ENCODE peak calls at places on chromosomes 13 and 19, in six cellular contexts. One of them, this sample, is unnamed.
A peak's percentile ranks its signal among the peaks of the same experiment; 100 is the strongest.

GRCh38 chr19:4473708-4474503 is 1.8 kb downstream of the HDGFL2 start:
- DNase-seq in uterus: no peak
- DNase-seq in Peyer's patch: no peak
- DNase-seq in endothelial cell of umbilical vein: no peak
- DNase-seq in A549: no peak
- DNase-seq in body of pancreas: no peak
- DNase-seq in this sample: no peak

GRCh38 chr13:106384516-106384915 is 150.9 kb downstream of the EFNB2 start:
- DNase-seq in A549: no peak
- DNase-seq in endothelial cell of umbilical vein: no peak
- DNase-seq in body of pancreas: no peak
- DNase-seq in uterus: no peak
- DNase-seq in Peyer's patch: no peak
- DNase-seq in this sample: no peak

GRCh38 chr19:52542984-52543664 is 15.7 kb downstream of the ZNF808 start:
- DNase-seq in A549: no peak
- DNase-seq in Peyer's patch: no peak
- DNase-seq in uterus: no peak
- DNase-seq in body of pancreas: no peak
- DNase-seq in endothelial cell of umbilical vein: peak; percentile 17
- DNase-seq in this sample: no peak

GRCh38 chr13:94324409-94325147 is 154.9 kb downstream of the DCT start:
- DNase-seq in uterus: no peak
- DNase-seq in Peyer's patch: no peak
- DNase-seq in A549: no peak
- DNase-seq in endothelial cell of umbilical vein: no peak
- DNase-seq in body of pancreas: no peak
- DNase-seq in this sample: no peak

GRCh38 chr13:39684531-39685137 is 29.2 kb downstream of the COG6 start:
- DNase-seq in body of pancreas: no peak
- DNase-seq in A549: peak; percentile 3
- DNase-seq in Peyer's patch: no peak
- DNase-seq in uterus: no peak
- DNase-seq in endothelial cell of umbilical vein: peak; percentile 54
- DNase-seq in this sample: no peak

GRCh38 chr13:86087241-86087640 is 288.0 kb upstream of the SLITRK6 start:
- DNase-seq in endothelial cell of umbilical vein: no peak
- DNase-seq in body of pancreas: no peak
- DNase-seq in Peyer's patch: no peak
- DNase-seq in A549: no peak
- DNase-seq in uterus: no peak
- DNase-seq in this sample: no peak

GRCh38 chr13:58630794-58631193 is 999.2 kb downstream of the PCDH17 start:
- DNase-seq in uterus: no peak
- DNase-seq in endothelial cell of umbilical vein: no peak
- DNase-seq in Peyer's patch: no peak
- DNase-seq in body of pancreas: no peak
- DNase-seq in A549: no peak
- DNase-seq in this sample: no peak

GRCh38 chr13:43127827-43128226 is 104.4 kb downstream of the DNAJC15 start:
- DNase-seq in uterus: no peak
- DNase-seq in A549: no peak
- DNase-seq in body of pancreas: no peak
- DNase-seq in Peyer's patch: no peak
- DNase-seq in endothelial cell of umbilical vein: no peak
- DNase-seq in this sample: no peak

GRCh38 chr19:17070912-17071311 is 4.3 kb downstream of the HAUS8 start:
- DNase-seq in endothelial cell of umbilical vein: no peak
- DNase-seq in uterus: no peak
- DNase-seq in A549: no peak
- DNase-seq in Peyer's patch: no peak
- DNase-seq in body of pancreas: no peak
- DNase-seq in this sample: no peak

GRCh38 chr19:12757544-12758274 is 6.1 kb downstream of the BEST2 start:
- DNase-seq in A549: peak; percentile 50
- DNase-seq in Peyer's patch: peak; percentile 41
- DNase-seq in endothelial cell of umbilical vein: peak; percentile 81
- DNase-seq in body of pancreas: peak; percentile 77
- DNase-seq in uterus: peak; percentile 49
- DNase-seq in this sample: peak; percentile 74

GRCh38 chr13:65149687-65150086 is 2080.4 kb downstream of the PCDH9 start:
- DNase-seq in uterus: no peak
- DNase-seq in endothelial cell of umbilical vein: no peak
- DNase-seq in A549: no peak
- DNase-seq in Peyer's patch: no peak
- DNase-seq in body of pancreas: no peak
- DNase-seq in this sample: no peak

GRCh38 chr13:23696610-23697009 is 126.4 kb downstream of the TNFRSF19 start:
- DNase-seq in endothelial cell of umbilical vein: no peak
- DNase-seq in body of pancreas: no peak
- DNase-seq in Peyer's patch: no peak
- DNase-seq in A549: no peak
- DNase-seq in uterus: no peak
- DNase-seq in this sample: no peak

GRCh38 chr19:17762505-17763229 is 11.4 kb downstream of the FCHO1 start:
- DNase-seq in uterus: no peak
- DNase-seq in Peyer's patch: no peak
- DNase-seq in body of pancreas: no peak
- DNase-seq in A549: peak; percentile 38
- DNase-seq in endothelial cell of umbilical vein: peak; percentile 39
- DNase-seq in this sample: peak; percentile 51

GRCh38 chr19:39416152-39416551 is 3.7 kb downstream of the PLEKHG2 start:
- DNase-seq in endothelial cell of umbilical vein: no peak
- DNase-seq in A549: no peak
- DNase-seq in uterus: peak; percentile 20
- DNase-seq in Peyer's patch: no peak
- DNase-seq in body of pancreas: no peak
- DNase-seq in this sample: no peak

GRCh38 chr19:18118420-18119242 is 21.1 kb downstream of the MAST3 start:
- DNase-seq in Peyer's patch: no peak
- DNase-seq in endothelial cell of umbilical vein: no peak
- DNase-seq in body of pancreas: peak; percentile 59
- DNase-seq in A549: no peak
- DNase-seq in uterus: no peak
- DNase-seq in this sample: no peak

GRCh38 chr13:64709079-64709478 is 2521.1 kb downstream of the PCDH9 start:
- DNase-seq in endothelial cell of umbilical vein: no peak
- DNase-seq in Peyer's patch: no peak
- DNase-seq in A549: no peak
- DNase-seq in uterus: no peak
- DNase-seq in body of pancreas: no peak
- DNase-seq in this sample: no peak

GRCh38 chr19:40600086-40600917 is 867 bp upstream of the LTBP4 start:
- DNase-seq in body of pancreas: no peak
- DNase-seq in Peyer's patch: no peak
- DNase-seq in uterus: peak; percentile 59
- DNase-seq in A549: no peak
- DNase-seq in endothelial cell of umbilical vein: no peak
- DNase-seq in this sample: peak; percentile 47

GRCh38 chr13:97112451-97113152 is 109.5 kb upstream of the MBNL2 start:
- DNase-seq in Peyer's patch: no peak
- DNase-seq in endothelial cell of umbilical vein: no peak
- DNase-seq in body of pancreas: no peak
- DNase-seq in uterus: no peak
- DNase-seq in A549: no peak
- DNase-seq in this sample: no peak

GRCh38 chr19:5099822-5100221 is 130.9 kb downstream of the KDM4B start:
- DNase-seq in endothelial cell of umbilical vein: no peak
- DNase-seq in A549: no peak
- DNase-seq in uterus: no peak
- DNase-seq in body of pancreas: no peak
- DNase-seq in Peyer's patch: no peak
- DNase-seq in this sample: no peak

GRCh38 chr19:2261438-2262172 is 5.4 kb upstream of the JSRP1 start:
- DNase-seq in A549: no peak
- DNase-seq in Peyer's patch: peak; percentile 54
- DNase-seq in uterus: no peak
- DNase-seq in endothelial cell of umbilical vein: peak; percentile 49
- DNase-seq in body of pancreas: peak; percentile 68
- DNase-seq in this sample: peak; percentile 60

GRCh38 chr13:99263386-99263785 is 5.2 kb upstream of the GPR18 start:
- DNase-seq in body of pancreas: no peak
- DNase-seq in uterus: no peak
- DNase-seq in A549: no peak
- DNase-seq in endothelial cell of umbilical vein: no peak
- DNase-seq in Peyer's patch: no peak
- DNase-seq in this sample: no peak

GRCh38 chr19:632228-633067 is 889 bp downstream of the POLRMT start:
- DNase-seq in uterus: no peak
- DNase-seq in Peyer's patch: no peak
- DNase-seq in A549: peak; percentile 58
- DNase-seq in endothelial cell of umbilical vein: peak; percentile 31
- DNase-seq in body of pancreas: no peak
- DNase-seq in this sample: peak; percentile 76

GRCh38 chr13:48590141-48590863 is 57.4 kb upstream of the RCBTB2 start:
- DNase-seq in endothelial cell of umbilical vein: no peak
- DNase-seq in A549: no peak
- DNase-seq in uterus: no peak
- DNase-seq in body of pancreas: no peak
- DNase-seq in Peyer's patch: no peak
- DNase-seq in this sample: no peak

GRCh38 chr19:45154064-45154827 is 6.5 kb downstream of the NKPD1 start:
- DNase-seq in body of pancreas: no peak
- DNase-seq in Peyer's patch: no peak
- DNase-seq in endothelial cell of umbilical vein: peak; percentile 13
- DNase-seq in uterus: no peak
- DNase-seq in A549: no peak
- DNase-seq in this sample: peak; percentile 93

GRCh38 chr19:45151821-45152503 is 8.8 kb downstream of the NKPD1 start:
- DNase-seq in body of pancreas: no peak
- DNase-seq in Peyer's patch: no peak
- DNase-seq in endothelial cell of umbilical vein: no peak
- DNase-seq in A549: no peak
- DNase-seq in uterus: no peak
- DNase-seq in this sample: no peak

GRCh38 chr19:45150731-45151725 is 9.8 kb downstream of the NKPD1 start:
- DNase-seq in A549: no peak
- DNase-seq in endothelial cell of umbilical vein: no peak
- DNase-seq in uterus: no peak
- DNase-seq in body of pancreas: no peak
- DNase-seq in Peyer's patch: no peak
- DNase-seq in this sample: no peak

GRCh38 chr19:45152504-45153338 is 8.1 kb downstream of the NKPD1 start:
- DNase-seq in uterus: no peak
- DNase-seq in body of pancreas: peak; percentile 67
- DNase-seq in Peyer's patch: peak; percentile 51
- DNase-seq in A549: no peak
- DNase-seq in endothelial cell of umbilical vein: peak; percentile 48
- DNase-seq in this sample: peak; percentile 62

DNA sequence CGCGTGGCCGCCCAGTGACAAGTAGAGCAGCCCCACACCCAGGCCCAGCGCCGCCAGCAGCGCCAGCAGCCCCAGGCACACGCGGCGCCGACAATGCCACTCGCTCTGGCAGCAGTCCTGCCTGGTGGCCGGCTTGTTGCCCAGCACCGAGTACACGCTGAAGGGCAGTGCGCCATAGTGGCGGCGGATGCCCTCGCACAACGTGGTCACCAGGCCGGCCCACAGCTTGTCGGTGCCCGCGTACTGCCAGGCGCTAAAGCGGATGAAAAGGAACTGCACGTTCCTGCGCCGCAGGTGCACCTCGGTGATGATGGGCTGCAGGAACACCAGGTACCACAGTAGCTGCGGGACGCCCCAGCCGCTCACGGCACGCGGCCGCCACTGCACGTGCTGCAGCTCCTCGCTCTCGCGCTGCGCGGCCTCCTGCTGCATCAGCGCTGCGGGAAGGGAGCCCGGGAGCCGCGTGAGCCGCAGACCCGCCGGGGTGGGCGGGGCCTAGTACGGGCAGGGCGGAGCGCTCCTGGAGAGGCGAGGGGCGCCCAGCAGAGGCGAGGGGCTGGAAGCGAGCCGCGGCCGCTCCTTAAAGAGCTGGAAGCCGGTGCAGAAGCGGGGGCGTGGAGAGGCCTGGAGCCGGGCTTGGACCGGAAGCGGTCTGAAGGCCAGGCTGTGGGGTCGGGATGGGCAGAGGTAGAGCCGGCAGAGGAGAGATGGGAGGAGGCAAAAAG is 7.3 kb downstream of the NKPD1 start:
- DNase-seq in A549: no peak
- DNase-seq in endothelial cell of umbilical vein: peak; percentile 34
- DNase-seq in Peyer's patch: no peak
- DNase-seq in body of pancreas: peak; percentile 51
- DNase-seq in uterus: no peak
- DNase-seq in this sample: peak; percentile 53
- TF ChIP-seq POLR2A in A549: no peak
- TF ChIP-seq POLR2A in endothelial cell of umbilical vein: no peak
- TF ChIP-seq POLR2A in Peyer's patch: no peak
- TF ChIP-seq POLR2A in body of pancreas: no peak
- TF ChIP-seq POLR2A in uterus: no peak
- TF ChIP-seq POLR2A in this sample: no peak

DNA sequence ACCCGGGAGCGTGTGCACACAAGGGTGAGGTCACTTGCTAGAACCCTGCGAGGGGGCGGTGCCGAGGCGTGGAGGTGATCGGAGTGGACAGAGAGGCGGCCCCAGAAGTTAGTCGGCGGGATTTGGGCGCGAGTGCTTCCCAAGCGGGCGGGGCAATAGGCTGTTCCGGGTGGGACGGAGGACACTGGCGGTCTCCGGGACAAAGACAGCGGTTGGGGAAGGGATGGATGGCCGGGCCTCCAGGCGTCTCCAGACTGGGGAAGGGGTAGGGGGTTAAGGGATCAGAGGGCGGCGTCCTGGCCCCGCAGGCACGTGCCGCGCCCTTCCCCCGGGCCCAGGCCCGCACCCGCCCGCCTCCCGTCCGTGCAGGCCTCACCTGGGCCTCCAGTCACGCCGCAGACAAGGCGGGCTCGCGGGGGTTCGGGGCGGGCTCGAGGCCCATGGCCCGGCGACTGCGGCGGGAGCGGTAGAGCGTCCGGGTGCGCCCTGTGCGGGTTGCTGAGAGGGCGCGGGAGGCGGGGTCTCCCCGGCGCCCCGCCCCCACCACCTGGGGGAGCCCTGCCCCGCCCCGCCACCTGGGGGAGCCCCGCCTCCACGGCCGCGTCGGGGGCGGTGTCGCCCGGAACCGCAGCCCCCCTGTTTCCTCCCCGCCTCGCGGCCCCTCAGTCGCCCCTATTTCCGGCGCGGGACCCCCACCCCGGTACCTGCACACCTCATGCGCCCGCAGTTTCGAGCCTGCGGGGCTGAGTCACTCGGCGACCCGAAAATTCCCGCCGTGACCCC is at the start of gene LPAR2:
- DNase-seq in A549: peak; percentile 35
- DNase-seq in endothelial cell of umbilical vein: no peak
- DNase-seq in uterus: no peak
- DNase-seq in Peyer's patch: peak; percentile 84
- DNase-seq in body of pancreas: peak; percentile 87
- DNase-seq in this sample: no peak
- H3K4me3 ChIP-seq in A549: peak within 1 kb of the TSS; percentile 49
- H3K4me3 ChIP-seq in endothelial cell of umbilical vein: no peak within 1 kb of the TSS
- H3K4me3 ChIP-seq in uterus: peak within 1 kb of the TSS; percentile 2
- H3K4me3 ChIP-seq in Peyer's patch: peak within 1 kb of the TSS; percentile 83
- H3K4me3 ChIP-seq in body of pancreas: peak within 1 kb of the TSS; percentile 44
- H3K4me3 ChIP-seq in this sample: peak within 1 kb of the TSS; percentile 57

GRCh38 chr19:42246143-42246868 is 3.9 kb upstream of the GSK3A start:
- DNase-seq in Peyer's patch: no peak
- DNase-seq in body of pancreas: peak; percentile 74
- DNase-seq in uterus: peak; percentile 85
- DNase-seq in endothelial cell of umbilical vein: peak; percentile 72
- DNase-seq in A549: peak; percentile 94
- DNase-seq in this sample: peak; percentile 80
- TF ChIP-seq POLR2A in Peyer's patch: no peak
- TF ChIP-seq POLR2A in body of pancreas: no peak
- TF ChIP-seq POLR2A in uterus: no peak
- TF ChIP-seq POLR2A in endothelial cell of umbilical vein: peak; percentile 74
- TF ChIP-seq POLR2A in A549: no peak
- TF ChIP-seq POLR2A in this sample: no peak

GRCh38 chr19:53978975-53979801 is 12.2 kb upstream of the CACNG6 start:
- DNase-seq in endothelial cell of umbilical vein: no peak
- DNase-seq in body of pancreas: no peak
- DNase-seq in A549: no peak
- DNase-seq in uterus: no peak
- DNase-seq in Peyer's patch: no peak
- DNase-seq in this sample: no peak
- H3K4me3 ChIP-seq in endothelial cell of umbilical vein: peak overlapping the region; percentile 53
- H3K4me3 ChIP-seq in body of pancreas: no peak overlapping the region
- H3K4me3 ChIP-seq in A549: peak overlapping the region; percentile 69
- H3K4me3 ChIP-seq in uterus: no peak overlapping the region
- H3K4me3 ChIP-seq in Peyer's patch: no peak overlapping the region
- H3K4me3 ChIP-seq in this sample: no peak overlapping the region

This sample was measured in adrenal gland.